ENCODE peak calls at places on chromosomes 3 and 15, in four cellular contexts. One of them, this sample, is unnamed.

GRCh38 chr3:150300847-150301517 is 107.1 kb upstream of the TSC22D2 start:
- DNase-seq in CD4-positive, alpha-beta T cell: no peak
- DNase-seq in H1: no peak
- DNase-seq in choroid plexus epithelial cell: no peak
- DNase-seq in this sample: no peak

GRCh38 chr15:37112171-37112570 is 11.8 kb upstream of the MEIS2 start:
- DNase-seq in CD4-positive, alpha-beta T cell: no peak
- DNase-seq in H1: no peak
- DNase-seq in choroid plexus epithelial cell: no peak
- DNase-seq in this sample: no peak

GRCh38 chr3:10779293-10779805 is 36.7 kb upstream of the SLC6A11 start:
- DNase-seq in CD4-positive, alpha-beta T cell: no peak
- DNase-seq in H1: no peak
- DNase-seq in choroid plexus epithelial cell: no peak
- DNase-seq in this sample: no peak

GRCh38 chr15:95259513-95259912 is 1028.2 kb downstream of the MCTP2 start:
- DNase-seq in CD4-positive, alpha-beta T cell: peak
- DNase-seq in H1: peak
- DNase-seq in choroid plexus epithelial cell: peak
- DNase-seq in this sample: no peak

GRCh38 chr15:77784361-77785292 is 151.9 kb upstream of the LINGO1 start:
- DNase-seq in CD4-positive, alpha-beta T cell: no peak
- DNase-seq in H1: no peak
- DNase-seq in choroid plexus epithelial cell: peak
- DNase-seq in this sample: no peak

GRCh38 chr3:57169872-57170623 is 4.9 kb upstream of the IL17RD start:
- DNase-seq in CD4-positive, alpha-beta T cell: peak
- DNase-seq in H1: peak
- DNase-seq in choroid plexus epithelial cell: peak
- DNase-seq in this sample: peak

GRCh38 chr3:45055411-45056143 is 29.5 kb downstream of the CLEC3B start:
- DNase-seq in CD4-positive, alpha-beta T cell: no peak
- DNase-seq in H1: no peak
- DNase-seq in choroid plexus epithelial cell: peak
- DNase-seq in this sample: no peak

GRCh38 chr3:64163755-64164148 is 61.5 kb downstream of the PRICKLE2 start:
- DNase-seq in CD4-positive, alpha-beta T cell: no peak
- DNase-seq in H1: no peak
- DNase-seq in choroid plexus epithelial cell: peak
- DNase-seq in this sample: no peak

GRCh38 chr3:13042127-13042931 is 30.9 kb downstream of the IQSEC1 start:
- DNase-seq in CD4-positive, alpha-beta T cell: no peak
- DNase-seq in H1: no peak
- DNase-seq in choroid plexus epithelial cell: no peak
- DNase-seq in this sample: no peak

GRCh38 chr3:185677146-185677829 is 91.2 kb downstream of the SENP2 start:
- DNase-seq in CD4-positive, alpha-beta T cell: no peak
- DNase-seq in H1: no peak
- DNase-seq in choroid plexus epithelial cell: peak
- DNase-seq in this sample: no peak

GRCh38 chr3:146159616-146160232 is 1.3 kb downstream of the PLOD2 start:
- DNase-seq in CD4-positive, alpha-beta T cell: no peak
- DNase-seq in H1: no peak
- DNase-seq in choroid plexus epithelial cell: no peak
- DNase-seq in this sample: no peak

GRCh38 chr15:52528465-52529288 is at the start of gene MYO5A:
- DNase-seq in CD4-positive, alpha-beta T cell: peak
- DNase-seq in H1: peak
- DNase-seq in choroid plexus epithelial cell: peak
- DNase-seq in this sample: peak

GRCh38 chr15:100172356-100173024 is 169.3 kb downstream of the ADAMTS17 start:
- DNase-seq in CD4-positive, alpha-beta T cell: no peak
- DNase-seq in H1: no peak
- DNase-seq in choroid plexus epithelial cell: no peak
- DNase-seq in this sample: no peak

GRCh38 chr3:128317101-128317697 is 149.5 kb downstream of the DNAJB8 start:
- DNase-seq in CD4-positive, alpha-beta T cell: no peak
- DNase-seq in H1: no peak
- DNase-seq in choroid plexus epithelial cell: no peak
- DNase-seq in this sample: no peak

GRCh38 chr15:92043283-92043682 is 189.8 kb downstream of the SLCO3A1 start:
- DNase-seq in CD4-positive, alpha-beta T cell: no peak
- DNase-seq in H1: no peak
- DNase-seq in choroid plexus epithelial cell: no peak
- DNase-seq in this sample: no peak

GRCh38 chr3:161552984-161553383 is 56.4 kb downstream of the OTOL1 start:
- DNase-seq in CD4-positive, alpha-beta T cell: no peak
- DNase-seq in H1: no peak
- DNase-seq in choroid plexus epithelial cell: no peak
- DNase-seq in this sample: no peak

GRCh38 chr3:41881233-41881821 is 80.6 kb downstream of the ULK4 start:
- DNase-seq in CD4-positive, alpha-beta T cell: no peak
- DNase-seq in H1: no peak
- DNase-seq in choroid plexus epithelial cell: peak
- DNase-seq in this sample: no peak

GRCh38 chr3:143786229-143787199 is 61.8 kb downstream of the SLC9A9 start:
- DNase-seq in CD4-positive, alpha-beta T cell: no peak
- DNase-seq in H1: no peak
- DNase-seq in choroid plexus epithelial cell: peak
- DNase-seq in this sample: no peak

GRCh38 chr3:191051037-191051436 is 148.0 kb upstream of the OSTN start:
- DNase-seq in CD4-positive, alpha-beta T cell: no peak
- DNase-seq in H1: no peak
- DNase-seq in choroid plexus epithelial cell: peak
- DNase-seq in this sample: no peak

GRCh38 chr3:23735575-23736326 is 70.0 kb upstream of the UBE2E1 start:
- DNase-seq in CD4-positive, alpha-beta T cell: no peak
- DNase-seq in H1: no peak
- DNase-seq in choroid plexus epithelial cell: peak
- DNase-seq in this sample: no peak

GRCh38 chr3:135792174-135792573 is 173.4 kb upstream of the PPP2R3A start:
- DNase-seq in CD4-positive, alpha-beta T cell: no peak
- DNase-seq in H1: no peak
- DNase-seq in choroid plexus epithelial cell: no peak
- DNase-seq in this sample: no peak
- TF ChIP-seq CTCF in CD4-positive, alpha-beta T cell: no peak
- TF ChIP-seq CTCF in H1: peak
- TF ChIP-seq CTCF in choroid plexus epithelial cell: no peak
- TF ChIP-seq CTCF in this sample: peak

GRCh38 chr15:33313491-33313890 is 2.7 kb downstream of the RYR3 start:
- DNase-seq in CD4-positive, alpha-beta T cell: no peak
- DNase-seq in H1: no peak
- DNase-seq in choroid plexus epithelial cell: no peak
- DNase-seq in this sample: no peak

GRCh38 chr15:33314115-33314514 is 3.3 kb downstream of the RYR3 start:
- DNase-seq in CD4-positive, alpha-beta T cell: no peak
- DNase-seq in H1: no peak
- DNase-seq in choroid plexus epithelial cell: no peak
- DNase-seq in this sample: no peak

GRCh38 chr15:33311312-33311971 is 675 bp downstream of the RYR3 start:
- DNase-seq in CD4-positive, alpha-beta T cell: no peak
- DNase-seq in H1: no peak
- DNase-seq in choroid plexus epithelial cell: no peak
- DNase-seq in this sample: no peak

GRCh38 chr15:33310481-33311311 is at the start of gene RYR3:
- DNase-seq in CD4-positive, alpha-beta T cell: no peak
- DNase-seq in H1: no peak
- DNase-seq in choroid plexus epithelial cell: peak
- DNase-seq in this sample: peak

GRCh38 chr15:33309602-33310276 is 1.0 kb upstream of the RYR3 start:
- DNase-seq in CD4-positive, alpha-beta T cell: no peak
- DNase-seq in H1: no peak
- DNase-seq in choroid plexus epithelial cell: peak
- DNase-seq in this sample: no peak
- TF ChIP-seq CTCF in CD4-positive, alpha-beta T cell: no peak
- TF ChIP-seq CTCF in H1: peak
- TF ChIP-seq CTCF in choroid plexus epithelial cell: peak
- TF ChIP-seq CTCF in this sample: no peak

GRCh38 chr15:90903733-90904536 is 833 bp downstream of the MAN2A2 start:
- DNase-seq in CD4-positive, alpha-beta T cell: no peak
- DNase-seq in H1: no peak
- DNase-seq in choroid plexus epithelial cell: peak
- DNase-seq in this sample: no peak
- TF ChIP-seq CTCF in CD4-positive, alpha-beta T cell: no peak
- TF ChIP-seq CTCF in H1: peak
- TF ChIP-seq CTCF in choroid plexus epithelial cell: no peak
- TF ChIP-seq CTCF in this sample: no peak

GRCh38 chr3:75001330-75001729 is 386.9 kb upstream of the CNTN3 start:
- DNase-seq in CD4-positive, alpha-beta T cell: no peak
- DNase-seq in H1: no peak
- DNase-seq in choroid plexus epithelial cell: peak
- DNase-seq in this sample: no peak
- TF ChIP-seq CTCF in CD4-positive, alpha-beta T cell: no peak
- TF ChIP-seq CTCF in H1: peak
- TF ChIP-seq CTCF in choroid plexus epithelial cell: peak
- TF ChIP-seq CTCF in this sample: peak

DNA sequence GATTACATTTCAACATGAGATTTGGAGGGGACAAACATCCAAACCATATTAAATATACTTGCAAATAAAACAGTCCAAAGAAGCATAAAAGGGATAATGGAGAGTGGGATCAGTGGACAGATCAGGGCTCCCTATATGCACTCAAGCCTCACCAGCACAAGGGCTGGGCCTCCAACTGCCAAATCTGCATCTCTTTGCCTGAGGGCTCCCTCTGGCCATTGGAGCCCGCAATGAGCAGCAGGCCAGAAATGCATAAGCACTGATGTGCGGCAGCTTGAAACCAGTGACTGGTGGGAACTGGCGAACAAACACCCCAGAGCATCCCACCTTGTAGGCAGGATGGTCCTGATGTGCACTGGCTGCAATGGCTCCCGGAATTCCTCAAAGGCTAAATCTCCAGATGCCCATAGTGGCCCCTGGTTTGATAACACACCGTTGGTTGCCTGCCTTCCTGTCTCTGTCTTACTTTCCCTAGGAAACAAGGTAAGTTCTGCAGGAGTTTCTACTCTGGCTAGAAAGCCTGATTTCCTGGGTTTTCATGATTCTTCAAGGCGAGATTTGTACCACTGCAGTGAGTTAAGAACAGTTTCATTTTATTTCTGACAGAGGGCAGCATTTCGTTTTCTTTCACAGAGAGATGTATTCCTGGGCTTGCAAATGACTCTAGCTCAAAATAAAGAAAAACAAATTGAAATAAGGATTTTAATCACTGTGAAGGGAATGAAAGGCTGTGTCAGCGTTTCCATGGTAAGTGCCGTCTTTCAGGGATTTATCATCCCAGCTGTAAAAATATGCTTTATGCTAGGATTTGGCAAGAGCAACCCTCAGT is 56.0 kb upstream of the POMGNT2 start:
- DNase-seq in CD4-positive, alpha-beta T cell: no peak
- DNase-seq in H1: no peak
- DNase-seq in choroid plexus epithelial cell: peak
- DNase-seq in this sample: no peak
- TF ChIP-seq CTCF in CD4-positive, alpha-beta T cell: peak
- TF ChIP-seq CTCF in H1: peak
- TF ChIP-seq CTCF in choroid plexus epithelial cell: peak
- TF ChIP-seq CTCF in this sample: peak

DNA sequence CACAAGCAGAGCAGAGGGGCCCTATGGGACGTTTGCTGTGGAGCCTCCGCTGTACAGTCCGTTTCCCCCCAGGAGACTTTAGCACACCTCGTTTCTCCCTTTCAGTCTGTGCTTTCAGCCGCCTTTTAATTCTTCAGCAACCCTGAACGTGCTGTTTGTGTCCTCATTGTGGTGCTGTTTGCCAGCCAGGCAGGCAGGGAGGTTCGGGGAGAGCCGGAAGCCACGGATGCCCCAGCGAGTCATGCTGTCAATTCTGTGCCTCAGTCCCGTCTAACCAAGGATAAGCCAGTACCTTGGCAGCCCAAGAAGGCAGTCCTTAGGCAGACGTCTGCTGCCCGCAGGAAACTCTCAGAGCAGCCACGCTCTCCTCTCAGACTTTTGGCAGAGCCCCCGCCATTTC is 158.7 kb downstream of the UACA start:
- DNase-seq in CD4-positive, alpha-beta T cell: no peak
- DNase-seq in H1: no peak
- DNase-seq in choroid plexus epithelial cell: peak
- DNase-seq in this sample: no peak
- TF ChIP-seq CTCF in CD4-positive, alpha-beta T cell: no peak
- TF ChIP-seq CTCF in H1: peak
- TF ChIP-seq CTCF in choroid plexus epithelial cell: peak
- TF ChIP-seq CTCF in this sample: no peak